ENCODE peak calls at places on chromosomes 13 and 19, in ten cellular contexts. U is CD8-positive, alpha-beta memory T cell; N is ascending aorta; K is AG10803; D is IMR-90; J is H7; M is mucosa of descending colon; T is ovary; H is cardiac fibroblast; L is bronchial epithelial cell. Z is an unnamed sample.

GRCh38 chr13:50450279-50450678 is 393.2 kb downstream of the DLEU7 start:
- DNase-seq in U (no peak), N (no peak), K (no peak), D (no peak), J (no peak), M (no peak), T (no peak), H (no peak), L (no peak), Z (no peak)

GRCh38 chr13:36382030-36382429 is 35.8 kb upstream of the SPART start:
- DNase-seq in U (no peak), N (no peak), K (no peak), D (no peak), J (no peak), M (no peak), T (no peak), H (no peak), L (peak; percentile 86), Z (no peak)

GRCh38 chr19:34253711-34254551 is 423 bp upstream of the GARRE1 start:
- DNase-seq in U (no peak), N (peak; percentile 90), K (peak; percentile 45), D (peak; percentile 47), J (peak; percentile 97), M (peak; percentile 95), T (peak; percentile 92), H (no peak), L (no peak), Z (peak; percentile 16)

GRCh38 chr19:56314018-56314583 is 538 bp downstream of the ZSCAN5A start:
- DNase-seq in U (no peak), N (peak; percentile 67), K (no peak), D (peak; percentile 22), J (peak; percentile 52), M (no peak), T (no peak), H (peak; percentile 33), L (no peak), Z (no peak)

GRCh38 chr19:53903055-53903680 is 5.9 kb upstream of the CACNG7 start:
- DNase-seq in U (peak; percentile 44), N (no peak), K (no peak), D (peak; percentile 30), J (peak; percentile 75), M (no peak), T (no peak), H (peak; percentile 48), L (peak; percentile 52), Z (no peak)

GRCh38 chr13:43879323-43880181 is at the start of the genes CCDC122 and LACC1:
- DNase-seq in U (peak; percentile 70), N (peak; percentile 90), K (peak; percentile 80), D (peak; percentile 84), J (peak; percentile 88), M (peak; percentile 91), T (peak; percentile 89), H (peak; percentile 86), L (peak; percentile 65), Z (peak; percentile 58)

GRCh38 chr19:56538761-56539263 is at the start of gene ZFP28:
- DNase-seq in U (no peak), N (peak; percentile 84), K (no peak), D (no peak), J (peak; percentile 19), M (peak; percentile 86), T (no peak), H (no peak), L (no peak), Z (peak; percentile 31)

GRCh38 chr19:3109491-3109890 is 15.3 kb downstream of the GNA11 start:
- DNase-seq in U (no peak), N (no peak), K (no peak), D (no peak), J (no peak), M (no peak), T (no peak), H (no peak), L (no peak), Z (no peak)

GRCh38 chr13:39527961-39528720 is 74.9 kb downstream of the LHFPL6 start:
- DNase-seq in U (no peak), N (peak; percentile 82), K (peak; percentile 93), D (peak; percentile 96), J (no peak), M (no peak), T (no peak), H (peak; percentile 78), L (peak; percentile 87), Z (no peak)

GRCh38 chr19:16268676-16269319 is 55.8 kb upstream of the KLF2 start:
- DNase-seq in U (peak; percentile 26), N (no peak), K (no peak), D (no peak), J (no peak), M (no peak), T (no peak), H (no peak), L (no peak), Z (no peak)

GRCh38 chr13:94858856-94859811 is 146.8 kb upstream of the SOX21 start:
- DNase-seq in U (no peak), N (peak; percentile 66), K (peak; percentile 47), D (peak; percentile 5), J (no peak), M (peak; percentile 39), T (peak; percentile 82), H (peak; percentile 85), L (no peak), Z (no peak)

DNA sequence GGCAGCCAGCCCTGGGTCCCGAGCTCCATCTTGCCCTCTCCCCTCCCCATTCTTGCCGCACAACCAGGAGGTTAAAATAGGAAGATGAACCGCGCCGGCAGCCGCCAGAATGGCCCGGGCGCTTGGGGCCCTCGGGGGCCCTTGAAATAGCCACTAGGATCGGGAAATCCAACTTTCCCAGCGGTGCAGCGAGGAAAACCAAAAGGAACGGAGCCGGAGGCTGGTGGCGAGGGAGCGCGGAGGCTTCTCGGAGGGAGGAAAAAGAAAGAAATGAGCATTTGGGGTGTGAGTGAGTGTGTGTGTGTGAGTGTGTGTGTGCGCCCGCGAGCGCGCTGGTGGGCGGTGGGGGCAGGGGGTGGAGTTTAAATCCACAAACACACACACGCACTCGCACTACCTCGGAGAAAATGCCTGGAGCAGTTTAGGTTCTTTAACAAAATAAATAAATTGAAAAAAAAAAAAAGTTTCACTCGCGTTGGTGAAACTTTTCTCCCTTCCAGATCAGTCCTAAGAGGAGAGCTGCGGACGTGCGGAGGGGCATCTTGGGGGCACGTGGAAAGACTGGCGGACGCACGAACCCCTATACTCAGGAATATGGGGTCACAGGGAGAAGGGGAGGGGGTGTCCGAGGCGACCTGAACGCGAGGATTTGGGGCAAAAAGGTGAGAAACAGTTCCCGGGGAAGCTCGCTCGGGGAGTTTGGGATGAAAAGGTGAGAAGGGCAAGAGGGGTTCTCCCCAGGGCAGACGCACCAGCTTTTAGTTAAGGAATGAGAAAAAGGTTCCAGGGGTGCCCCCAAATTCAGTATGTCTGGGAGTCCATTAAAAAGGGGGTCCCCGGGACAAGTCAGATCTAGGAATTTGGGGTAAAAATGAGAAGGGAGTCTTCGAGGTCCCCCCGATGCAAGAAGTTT is 1.3 kb downstream of the RFX2 start:
- DNase-seq in U (peak; percentile 59), N (peak; percentile 89), K (peak; percentile 88), D (peak; percentile 66), J (peak; percentile 81), M (peak; percentile 70), T (peak; percentile 80), H (peak; percentile 81), L (peak; percentile 24), Z (peak; percentile 53)
- H3K4me3 ChIP-seq in U (peak overlapping the region; percentile 71), N (peak overlapping the region; percentile 97), K (peak overlapping the region; percentile 85), D (peak overlapping the region; percentile 64), J (peak overlapping the region; percentile 34), M (no peak overlapping the region), T (peak overlapping the region; percentile 85), H (peak overlapping the region; percentile 62), L (peak overlapping the region; percentile 59), Z (peak overlapping the region; percentile 96)

GRCh38 chr19:7516281-7516862 is 469 bp downstream of the ZNF358 start:
- DNase-seq in U (no peak), N (no peak), K (no peak), D (no peak), J (no peak), M (no peak), T (peak; percentile 61), H (no peak), L (no peak), Z (no peak)
- H3K4me3 ChIP-seq in U (no peak overlapping the region), N (peak overlapping the region; percentile 97), K (peak overlapping the region; percentile 68), D (peak overlapping the region; percentile 77), J (peak overlapping the region; percentile 67), M (peak overlapping the region; percentile 34), T (peak overlapping the region; percentile 58), H (peak overlapping the region; percentile 68), L (peak overlapping the region; percentile 46), Z (peak overlapping the region; percentile 85)

GRCh38 chr19:47130589-47131168 is at the start of gene SAE1:
- DNase-seq in U (peak; percentile 89), N (peak; percentile 98), K (peak; percentile 97), D (peak; percentile 99), J (peak; percentile 97), M (peak; percentile 97), T (peak; percentile 96), H (peak; percentile 99), L (peak; percentile 83), Z (peak; percentile 89)

GRCh38 chr19:47135156-47135555 is 4.5 kb downstream of the SAE1 start:
- DNase-seq in U (no peak), N (no peak), K (no peak), D (no peak), J (no peak), M (no peak), T (no peak), H (no peak), L (no peak), Z (no peak)

GRCh38 chr19:47134533-47134932 is 3.9 kb downstream of the SAE1 start:
- DNase-seq in U (no peak), N (no peak), K (no peak), D (no peak), J (no peak), M (no peak), T (no peak), H (no peak), L (no peak), Z (no peak)

GRCh38 chr19:47132522-47132852 is 1.9 kb downstream of the SAE1 start:
- DNase-seq in U (no peak), N (no peak), K (no peak), D (no peak), J (no peak), M (no peak), T (no peak), H (no peak), L (no peak), Z (no peak)

GRCh38 chr19:47133021-47133471 is 2.4 kb downstream of the SAE1 start:
- DNase-seq in U (no peak), N (no peak), K (no peak), D (no peak), J (no peak), M (no peak), T (no peak), H (no peak), L (no peak), Z (no peak)
- H3K4me3 ChIP-seq in U (no peak overlapping the region), N (no peak overlapping the region), K (no peak overlapping the region), D (no peak overlapping the region), J (no peak overlapping the region), M (no peak overlapping the region), T (no peak overlapping the region), H (no peak overlapping the region), L (no peak overlapping the region), Z (no peak overlapping the region)

DNA sequence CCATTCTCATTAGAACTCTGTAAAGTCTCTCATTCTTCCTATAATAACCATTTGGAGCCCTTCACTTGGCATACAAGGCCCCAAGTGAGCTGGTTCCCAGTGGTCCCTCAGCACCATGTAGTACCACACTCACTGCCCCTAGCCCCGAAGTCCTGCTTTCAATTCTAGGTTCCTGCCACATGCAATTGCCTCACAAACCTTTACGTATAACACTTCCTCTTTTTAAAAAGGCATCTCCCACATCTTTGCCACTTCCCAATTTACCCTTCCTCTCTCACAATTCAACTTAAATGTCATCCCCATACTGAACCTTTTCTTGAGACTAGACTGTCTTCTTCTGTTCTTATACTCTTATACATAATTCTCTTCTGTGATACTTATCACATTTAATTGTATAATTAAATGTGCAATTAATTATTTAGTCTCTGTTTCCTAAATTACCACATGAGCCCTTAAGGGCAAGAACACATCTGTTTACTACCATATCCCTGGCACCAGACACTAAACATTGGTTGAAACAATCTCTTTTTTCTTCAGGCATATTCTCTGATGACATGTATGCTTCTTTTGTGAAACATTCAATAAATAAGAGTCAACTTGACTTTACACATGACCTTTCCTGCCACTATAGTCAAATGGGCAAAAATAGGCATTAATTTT is 304.0 kb downstream of the SPRY2 start:
- DNase-seq in U (no peak), N (no peak), K (peak; percentile 16), D (no peak), J (no peak), M (no peak), T (no peak), H (no peak), L (no peak), Z (no peak)
- H3K4me3 ChIP-seq in U (no peak overlapping the region), N (no peak overlapping the region), K (no peak overlapping the region), D (no peak overlapping the region), J (no peak overlapping the region), M (no peak overlapping the region), T (no peak overlapping the region), H (no peak overlapping the region), L (no peak overlapping the region), Z (no peak overlapping the region)

Z was measured in thoracic aorta.